ENCODE peak calls at places on chromosomes 5 and 9, in seven cellular contexts. Q is AG09319, J is astrocyte of the cerebellum, U is AG10803, O is astrocyte, R is AG04449, M is upper lobe of right lung. T is an unnamed sample.

GRCh38 chr5:124596595-124597388 is 149.6 kb downstream of the ZNF608 start:
- DNase-seq in Q (peak), J (peak), U (peak), O (peak), R (peak), M (no peak), T (peak)

GRCh38 chr9:114830546-114830945 is 24.7 kb upstream of the TNFSF15 start:
- DNase-seq in Q (no peak), J (no peak), U (no peak), O (no peak), R (no peak), M (no peak), T (no peak)

GRCh38 chr5:1543398-1544293 is 19.9 kb upstream of the LPCAT1 start:
- DNase-seq in Q (no peak), J (no peak), U (peak), O (no peak), R (no peak), M (peak), T (no peak)

GRCh38 chr9:133474215-133474614 is 4.7 kb downstream of the SLC2A6 start:
- DNase-seq in Q (no peak), J (no peak), U (no peak), O (no peak), R (no peak), M (no peak), T (no peak)

GRCh38 chr5:132378580-132378979 is 9.1 kb downstream of the SLC22A5 start:
- DNase-seq in Q (no peak), J (no peak), U (no peak), O (peak), R (no peak), M (no peak), T (no peak)

GRCh38 chr5:96582343-96582742 is 79.8 kb upstream of the CAST start:
- DNase-seq in Q (no peak), J (peak), U (no peak), O (peak), R (no peak), M (no peak), T (no peak)

GRCh38 chr9:21994526-21994995 is at the start of gene CDKN2B-AS1:
- DNase-seq in Q (no peak), J (no peak), U (peak), O (peak), R (no peak), M (peak), T (no peak)

GRCh38 chr9:137114613-137115393 is at the start of gene DPP7:
- DNase-seq in Q (peak), J (no peak), U (peak), O (no peak), R (no peak), M (peak), T (no peak)

GRCh38 chr5:6634788-6635430 is 1.7 kb downstream of the SRD5A1 start:
- DNase-seq in Q (no peak), J (no peak), U (no peak), O (no peak), R (no peak), M (no peak), T (no peak)

GRCh38 chr9:91734371-91734981 is 215.6 kb downstream of the ROR2 start:
- DNase-seq in Q (no peak), J (peak), U (peak), O (no peak), R (no peak), M (peak), T (no peak)

GRCh38 chr9:14238518-14238917 is 75.4 kb downstream of the NFIB start:
- DNase-seq in Q (no peak), J (peak), U (no peak), O (peak), R (no peak), M (no peak), T (no peak)

GRCh38 chr9:21770877-21771560 is 31.4 kb upstream of the MTAP start:
- DNase-seq in Q (no peak), J (peak), U (peak), O (peak), R (peak), M (no peak), T (peak)

GRCh38 chr5:177967221-177967887 is 28.7 kb downstream of the PROP1 start:
- DNase-seq in Q (no peak), J (no peak), U (no peak), O (no peak), R (no peak), M (no peak), T (no peak)

GRCh38 chr5:33091571-33092363 is 349.0 kb upstream of the TARS1 start:
- DNase-seq in Q (peak), J (no peak), U (peak), O (peak), R (no peak), M (no peak), T (peak)

GRCh38 chr9:78130004-78130403 is 98.4 kb upstream of the GNAQ start:
- DNase-seq in Q (no peak), J (no peak), U (peak), O (peak), R (no peak), M (no peak), T (peak)

GRCh38 chr9:113675475-113675941 is 200.6 kb upstream of the ZNF618 start:
- DNase-seq in Q (peak), J (peak), U (peak), O (peak), R (peak), M (no peak), T (peak)

GRCh38 chr5:109656829-109657228 is 32.9 kb upstream of the MAN2A1 start:
- DNase-seq in Q (peak), J (peak), U (peak), O (peak), R (peak), M (no peak), T (peak)

GRCh38 chr5:151094861-151095260 is 14.0 kb upstream of the TNIP1 start:
- DNase-seq in Q (no peak), J (no peak), U (peak), O (no peak), R (no peak), M (no peak), T (no peak)

GRCh38 chr5:151095341-151096000 is 14.6 kb upstream of the TNIP1 start:
- DNase-seq in Q (peak), J (no peak), U (peak), O (no peak), R (no peak), M (no peak), T (no peak)

GRCh38 chr5:151092750-151093149 is 11.9 kb upstream of the TNIP1 start:
- DNase-seq in Q (no peak), J (no peak), U (peak), O (peak), R (peak), M (no peak), T (peak)

GRCh38 chr5:151094054-151094858 is 13.4 kb upstream of the TNIP1 start:
- DNase-seq in Q (no peak), J (no peak), U (no peak), O (no peak), R (no peak), M (no peak), T (no peak)

DNA sequence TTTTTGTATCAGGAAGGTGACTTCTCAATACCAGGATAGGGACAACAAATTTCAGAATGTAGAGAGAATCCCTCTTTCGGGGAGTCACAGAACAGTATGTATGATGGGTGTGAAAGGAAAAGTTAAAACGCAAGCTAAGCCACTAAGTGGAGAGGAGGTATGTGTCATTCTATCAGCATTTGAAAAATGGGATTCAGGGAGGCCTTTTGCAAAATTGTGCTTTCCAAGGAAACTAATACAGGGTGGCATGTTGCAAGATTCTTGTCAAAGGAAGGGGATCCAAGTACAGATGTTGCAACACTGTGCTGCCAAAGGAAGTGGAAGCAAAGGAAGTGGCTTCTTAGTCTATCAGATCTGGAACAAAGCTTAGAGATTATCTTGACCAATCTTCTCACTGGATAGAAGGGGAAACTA is 12.6 kb upstream of the TNIP1 start:
- DNase-seq in Q (peak), J (peak), U (peak), O (peak), R (peak), M (no peak), T (peak)
- TF ChIP-seq CTCF in Q (no peak), J (peak), U (peak), O (peak), R (no peak), M (no peak), T (peak)

DNA sequence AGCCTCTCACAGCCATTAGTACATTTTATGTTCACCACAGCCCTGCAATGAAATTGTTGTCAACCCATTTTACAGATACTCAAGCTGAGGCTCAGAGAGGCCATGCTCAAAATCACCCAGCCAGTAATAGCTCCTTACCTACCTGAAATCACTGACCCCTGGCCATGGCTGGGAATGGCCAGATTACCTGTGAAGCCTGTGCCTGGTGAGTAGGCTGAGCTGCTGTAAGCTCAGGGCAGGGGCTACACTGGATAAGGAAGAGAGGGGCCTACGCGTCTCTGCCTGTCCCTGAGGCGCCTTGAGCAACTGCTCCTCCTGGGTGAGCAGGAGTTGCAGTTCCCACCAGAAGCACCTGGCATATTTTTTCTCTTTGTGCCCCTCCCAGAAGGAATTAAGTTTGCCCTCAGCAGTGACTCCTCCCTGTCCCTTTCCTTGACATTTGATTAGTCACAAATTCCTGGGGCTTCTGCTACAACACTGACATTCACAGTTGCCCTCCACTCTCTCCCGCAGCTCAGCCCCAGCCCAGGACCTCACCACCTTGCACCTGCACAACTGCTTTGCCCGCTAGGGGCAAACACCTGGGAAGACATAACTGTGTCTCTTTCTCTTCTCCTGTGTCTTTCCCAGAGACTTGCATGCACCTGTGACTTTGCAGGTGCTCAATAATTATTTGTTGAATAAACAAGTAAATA is 5.7 kb downstream of the CLTB start:
- DNase-seq in Q (no peak), J (no peak), U (no peak), O (no peak), R (no peak), M (peak), T (no peak)
- TF ChIP-seq CTCF in Q (no peak), J (no peak), U (no peak), O (no peak), R (no peak), M (no peak), T (no peak)

DNA sequence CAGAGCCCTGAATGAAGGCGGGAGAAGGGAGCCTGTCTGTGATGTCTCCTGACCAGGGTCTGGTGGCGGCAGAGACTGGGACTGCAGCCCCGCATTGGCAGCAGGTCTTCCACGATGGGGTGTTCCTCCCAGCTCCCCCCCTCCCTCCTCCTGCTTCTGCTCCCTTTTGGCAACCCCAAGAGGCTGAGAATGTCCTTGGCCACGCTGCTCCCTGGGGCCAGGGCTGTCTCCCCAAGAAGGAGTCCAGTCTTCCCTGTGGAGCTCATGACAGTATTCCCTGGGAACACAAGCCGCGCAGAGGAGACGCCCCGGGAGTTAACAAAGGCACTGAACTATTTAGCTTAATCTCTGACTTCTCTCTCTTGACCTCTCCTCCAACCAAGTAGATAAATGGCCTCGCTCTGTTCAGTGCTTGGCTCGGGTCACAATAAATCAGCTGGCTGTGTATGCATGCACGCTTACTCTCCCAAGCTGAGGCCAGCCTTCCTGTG is 84.0 kb upstream of the NEURL1B start:
- DNase-seq in Q (no peak), J (no peak), U (no peak), O (peak), R (no peak), M (no peak), T (no peak)
- TF ChIP-seq CTCF in Q (no peak), J (no peak), U (no peak), O (no peak), R (no peak), M (peak), T (no peak)

DNA sequence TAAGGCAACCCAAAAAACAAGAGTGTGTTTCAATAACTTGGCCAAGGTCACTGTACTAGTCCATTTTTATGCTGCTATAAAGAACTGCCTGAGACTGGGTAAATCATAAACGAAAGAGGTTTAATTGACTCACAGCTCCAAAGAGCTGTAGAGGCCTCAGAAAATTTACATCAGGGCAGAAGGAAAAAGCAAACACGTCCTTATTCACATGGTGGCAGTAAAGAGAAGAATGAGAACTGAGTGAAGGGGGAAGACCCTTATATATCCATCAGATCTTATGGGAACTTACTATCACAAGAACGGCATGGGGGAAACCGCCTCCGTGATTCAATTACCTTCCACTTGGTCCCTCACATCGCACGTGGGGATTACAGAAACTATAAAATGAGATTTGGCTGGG is 64.3 kb upstream of the CAMK4 start:
- DNase-seq in Q (no peak), J (no peak), U (no peak), O (no peak), R (no peak), M (no peak), T (no peak)
- TF ChIP-seq CTCF in Q (no peak), J (peak), U (no peak), O (no peak), R (no peak), M (no peak), T (no peak)

GRCh38 chr5:139862803-139863202 is 67.2 kb downstream of the PSD2 start:
- DNase-seq in Q (no peak), J (no peak), U (no peak), O (no peak), R (no peak), M (no peak), T (no peak)
- TF ChIP-seq CTCF in Q (no peak), J (peak), U (no peak), O (peak), R (peak), M (no peak), T (no peak)

DNA sequence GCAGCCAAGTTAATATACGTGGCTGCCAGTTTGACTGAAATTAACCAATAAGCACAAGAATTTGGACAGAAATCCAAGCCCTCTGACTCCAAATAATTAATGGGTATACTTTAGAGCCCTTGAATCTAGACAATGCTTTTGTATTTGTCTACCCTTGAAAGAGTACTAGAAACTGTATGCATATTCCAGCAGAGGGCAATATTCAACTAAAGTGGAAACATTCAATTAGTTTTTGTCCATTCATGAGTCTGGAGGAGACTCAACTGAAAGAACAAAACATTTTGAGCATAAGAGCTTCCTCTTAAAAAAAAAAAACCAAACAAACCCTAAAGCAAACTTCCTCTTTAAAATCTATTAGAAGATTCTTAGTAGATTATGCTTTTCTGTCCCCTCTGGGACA is 157.8 kb downstream of the ARHGEF28 start:
- DNase-seq in Q (no peak), J (no peak), U (peak), O (peak), R (no peak), M (no peak), T (no peak)
- TF ChIP-seq CTCF in Q (peak), J (no peak), U (peak), O (peak), R (peak), M (peak), T (peak)

GRCh38 chr9:135961277-135961705 is at the start of gene UBAC1:
- DNase-seq in Q (peak), J (peak), U (peak), O (peak), R (peak), M (peak), T (peak)
- TF ChIP-seq CTCF in Q (no peak), J (peak), U (peak), O (no peak), R (peak), M (peak), T (peak)

GRCh38 chr5:170067152-170067551 is 38.5 kb upstream of the FOXI1 start:
- DNase-seq in Q (no peak), J (no peak), U (no peak), O (no peak), R (no peak), M (no peak), T (no peak)

GRCh38 chr5:170071748-170072147 is 33.9 kb upstream of the FOXI1 start:
- DNase-seq in Q (no peak), J (no peak), U (no peak), O (no peak), R (no peak), M (no peak), T (no peak)

GRCh38 chr5:170069512-170069911 is 36.2 kb upstream of the FOXI1 start:
- DNase-seq in Q (no peak), J (no peak), U (no peak), O (no peak), R (no peak), M (no peak), T (no peak)

GRCh38 chr5:170067574-170068170 is 38.0 kb upstream of the FOXI1 start:
- DNase-seq in Q (no peak), J (no peak), U (no peak), O (no peak), R (no peak), M (no peak), T (no peak)

GRCh38 chr5:170070556-170071412 is 34.9 kb upstream of the FOXI1 start:
- DNase-seq in Q (peak), J (peak), U (peak), O (peak), R (no peak), M (no peak), T (peak)
- TF ChIP-seq CTCF in Q (peak), J (peak), U (peak), O (peak), R (peak), M (peak), T (peak)

DNA sequence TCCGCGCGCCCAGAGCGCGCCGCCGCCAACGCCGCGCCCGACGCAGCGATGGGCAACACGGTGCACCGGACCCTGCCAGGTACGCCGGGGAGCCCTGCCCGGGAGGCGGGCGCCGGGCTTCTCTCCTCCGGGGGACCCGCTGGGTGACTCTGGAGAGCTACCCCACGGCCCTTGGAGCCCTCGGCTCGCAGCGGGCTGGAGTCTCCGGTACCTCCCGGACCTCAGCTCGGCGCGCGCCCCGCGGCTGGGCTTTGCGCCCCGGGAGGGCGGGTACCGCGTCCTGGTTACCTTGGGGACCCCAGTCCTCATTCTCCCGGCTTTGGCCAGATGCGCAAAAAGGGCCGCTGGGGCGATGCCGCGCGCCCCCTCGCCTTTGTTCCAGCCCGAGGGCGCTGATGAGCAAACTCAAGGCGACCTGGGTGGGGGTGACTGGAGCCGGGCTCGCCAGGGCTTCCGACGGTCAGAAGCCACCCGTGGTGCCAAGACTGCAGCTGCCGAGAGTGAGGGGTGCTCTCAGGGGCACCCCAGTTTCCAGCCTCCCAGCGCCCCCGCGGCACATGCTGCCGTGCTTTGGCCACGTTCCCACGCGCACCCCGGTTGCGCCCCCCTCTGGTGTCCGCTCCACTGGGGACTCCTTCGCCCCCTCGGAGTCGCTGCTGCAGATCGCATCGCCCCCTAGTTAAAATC is 439 bp downstream of the NEURL1B start:
- DNase-seq in Q (no peak), J (no peak), U (no peak), O (no peak), R (no peak), M (peak), T (no peak)
- TF ChIP-seq CTCF in Q (peak), J (peak), U (peak), O (no peak), R (no peak), M (no peak), T (no peak)

GRCh38 chr9:34253460-34253837 is 74.6 kb downstream of the UBAP1 start:
- DNase-seq in Q (no peak), J (no peak), U (peak), O (no peak), R (no peak), M (no peak), T (peak)
- TF ChIP-seq CTCF in Q (peak), J (peak), U (peak), O (no peak), R (peak), M (no peak), T (peak)